ENCODE peak calls at places on chromosomes 4 and X, in six cellular contexts. C, Z, W, L, M and D are unnamed samples.

GRCh38 chrX:123153846-123154335 is 30.2 kb upstream of the GRIA3 start:
- DNase-seq in L (no peak), M (no peak), Z (no peak), W (no peak), C (no peak), D (no peak)

GRCh38 chrX:39144965-39145364 is 343.7 kb downstream of the MID1IP1 start:
- DNase-seq in Z (no peak), M (no peak), C (no peak), W (no peak), L (no peak), D (no peak)

GRCh38 chr4:183857040-183857439 is 48.1 kb upstream of the STOX2 start:
- DNase-seq in M (no peak), Z (no peak), C (no peak), L (no peak), W (no peak), D (no peak)

GRCh38 chr4:145061325-145061920 is 36.6 kb downstream of the ANAPC10 start:
- DNase-seq in W (no peak), L (peak), Z (no peak), M (no peak), C (peak), D (no peak)

GRCh38 chr4:33025236-33025635 is 2305.1 kb downstream of the PCDH7 start:
- DNase-seq in W (no peak), C (no peak), Z (no peak), L (no peak), M (no peak), D (no peak)

GRCh38 chr4:53929955-53930798 is 134.2 kb downstream of the CHIC2 start:
- DNase-seq in M (peak), L (peak), W (no peak), C (peak), Z (peak), D (peak)

GRCh38 chr4:184598753-184599491 is 50.3 kb downstream of the CASP3 start:
- DNase-seq in C (no peak), M (no peak), W (no peak), Z (no peak), L (no peak), D (peak)

GRCh38 chr4:26074672-26075071 is 160.7 kb downstream of the SMIM20 start:
- DNase-seq in C (no peak), Z (peak), M (no peak), L (no peak), W (no peak), D (no peak)

GRCh38 chr4:30801876-30802275 is 81.7 kb downstream of the PCDH7 start:
- DNase-seq in Z (no peak), L (no peak), W (no peak), M (no peak), C (no peak), D (no peak)

GRCh38 chr4:680931-681645 is 6.7 kb downstream of the MYL5 start:
- DNase-seq in Z (peak), M (no peak), W (no peak), L (peak), C (no peak), D (peak)

GRCh38 chr4:36264205-36264826 is 17.1 kb upstream of the DTHD1 start:
- DNase-seq in C (no peak), L (no peak), W (no peak), M (no peak), Z (no peak), D (no peak)

GRCh38 chr4:128600996-128601857 is 208.3 kb upstream of the JADE1 start:
- DNase-seq in C (peak), M (peak), L (peak), Z (peak), W (peak), D (peak)

GRCh38 chr4:53555111-53555510 is 36.2 kb downstream of the LNX1 start:
- DNase-seq in C (no peak), Z (no peak), W (no peak), M (no peak), L (no peak), D (no peak)

GRCh38 chr4:36385951-36386561 is 104.6 kb downstream of the DTHD1 start:
- DNase-seq in Z (no peak), L (no peak), W (no peak), C (no peak), M (no peak), D (no peak)

GRCh38 chrX:149185087-149185486 is 320.0 kb downstream of the IDS start:
- DNase-seq in L (no peak), W (no peak), M (no peak), Z (no peak), C (no peak), D (no peak)

DNA sequence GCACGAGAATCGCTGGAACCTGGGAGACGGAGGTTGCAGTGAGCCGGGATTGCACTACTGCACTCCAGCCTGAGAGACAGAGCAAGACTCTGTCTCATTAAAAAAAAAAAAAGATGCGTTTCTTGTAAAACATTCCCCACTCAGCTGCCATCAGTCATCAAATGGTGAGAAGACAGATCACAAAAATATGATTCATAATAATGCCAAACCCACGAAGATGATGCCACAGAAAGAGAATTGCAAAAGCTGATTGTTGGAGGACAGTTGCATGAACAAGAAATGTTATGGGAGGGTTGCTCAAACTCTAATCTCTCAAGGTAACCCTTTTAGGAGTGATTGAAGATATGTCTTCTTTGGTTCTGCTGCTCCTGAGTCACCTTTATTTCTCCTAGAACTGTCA is 21.4 kb upstream of the SMIM14 start:
- DNase-seq in Z (no peak), W (no peak), L (no peak), C (no peak), M (no peak), D (no peak)
- H3K4me3 ChIP-seq in Z (no peak), W (no peak), L (no peak), C (no peak), M (no peak), D (no peak)

GRCh38 chrX:19790829-19791228 is 96.6 kb downstream of the SH3KBP1 start:
- DNase-seq in C (no peak), L (no peak), W (no peak), M (no peak), Z (no peak), D (no peak)

GRCh38 chrX:19793471-19793870 is 93.9 kb downstream of the SH3KBP1 start:
- DNase-seq in W (no peak), M (no peak), Z (no peak), C (no peak), L (no peak), D (no peak)

GRCh38 chrX:19789782-19790181 is 97.6 kb downstream of the SH3KBP1 start:
- DNase-seq in W (no peak), M (no peak), Z (no peak), L (no peak), C (no peak), D (no peak)

GRCh38 chrX:19792412-19792811 is 95.0 kb downstream of the SH3KBP1 start:
- DNase-seq in W (no peak), L (no peak), C (no peak), M (no peak), Z (no peak), D (no peak)

GRCh38 chrX:19791562-19791961 is 95.8 kb downstream of the SH3KBP1 start:
- DNase-seq in C (peak), M (no peak), L (no peak), Z (no peak), W (no peak), D (no peak)
- H3K27ac ChIP-seq in C (no peak), M (no peak), L (no peak), Z (no peak), W (no peak), D (no peak)

GRCh38 chr4:2465032-2465431 is 3.9 kb upstream of the RNF4 start:
- DNase-seq in C (no peak), L (no peak), W (no peak), Z (no peak), M (no peak), D (no peak)
- TF ChIP-seq CTCF in C (no peak), L (no peak), W (no peak), Z (no peak), M (no peak), D (no peak)

DNA sequence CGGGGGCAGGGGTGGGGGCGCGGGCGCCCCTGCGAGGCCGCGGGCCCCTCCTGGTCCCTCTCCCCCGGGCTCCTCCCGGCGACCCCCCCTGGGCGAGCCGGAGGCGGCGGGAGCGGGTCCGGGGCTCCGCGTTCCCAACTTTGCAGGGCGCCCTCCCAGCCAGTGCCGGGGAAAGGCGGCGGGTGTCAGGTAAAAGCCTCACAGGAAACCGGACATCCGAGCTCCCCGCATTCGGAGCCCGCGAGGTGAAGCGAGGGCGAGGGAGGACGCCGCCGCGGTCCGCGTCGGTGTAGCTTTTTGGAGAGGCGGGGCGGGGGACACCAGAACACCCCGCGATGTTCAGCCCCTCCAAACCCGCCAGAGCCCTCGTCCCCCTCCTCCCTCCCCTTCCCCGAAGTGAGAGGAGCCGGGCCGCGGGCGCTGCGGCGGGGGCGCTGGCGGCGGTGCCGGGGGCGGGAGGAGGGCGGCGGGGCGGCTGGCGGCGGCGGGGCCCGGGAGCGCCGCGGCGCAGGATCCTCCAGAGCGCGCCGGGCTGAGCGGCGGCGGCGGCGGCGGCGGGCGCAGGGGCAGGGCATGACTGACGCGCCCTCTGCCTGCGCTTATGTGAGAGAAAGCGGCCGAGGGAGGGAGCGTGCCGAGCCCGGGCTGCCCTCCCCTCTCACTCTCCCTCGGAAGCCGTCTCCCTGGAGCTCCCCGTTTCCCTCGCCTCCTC is at the start of gene VEGFC:
- DNase-seq in W (no peak), C (peak), L (peak), M (peak), Z (peak), D (peak)
- H3K4me3 ChIP-seq in W (peak), C (peak), L (no peak), M (peak), Z (peak), D (peak)